ENCODE peak calls at places on chromosomes 1 and 21, in seven cellular contexts. I, N, S, Y, V, M and J are unnamed samples.

GRCh38 chr1:11272544-11272841 is 505 bp upstream of the UBIAD1 start:
- DNase-seq in I (no peak), N (no peak), S (no peak), Y (no peak), V (no peak), M (no peak), J (no peak)

GRCh38 chr1:231663211-231663792 is 36.7 kb downstream of the DISC1 start:
- DNase-seq in I (no peak), N (no peak), S (no peak), Y (peak), V (peak), M (peak), J (no peak)

GRCh38 chr21:32096411-32096810 is 182.4 kb downstream of the MIS18A start:
- DNase-seq in I (peak), N (peak), S (peak), Y (no peak), V (peak), M (no peak), J (peak)

GRCh38 chr1:113256348-113256729 is 134.0 kb upstream of the MAGI3 start:
- DNase-seq in I (no peak), N (no peak), S (no peak), Y (no peak), V (peak), M (no peak), J (no peak)

GRCh38 chr1:181094813-181095212 is 6.3 kb downstream of the IER5 start:
- DNase-seq in I (no peak), N (no peak), S (peak), Y (peak), V (peak), M (peak), J (no peak)

GRCh38 chr1:166884040-166884642 is 8.1 kb upstream of the TADA1 start:
- DNase-seq in I (peak), N (peak), S (peak), Y (peak), V (peak), M (peak), J (peak)

GRCh38 chr1:210250998-210251679 is 18.5 kb downstream of the SERTAD4 start:
- DNase-seq in I (peak), N (peak), S (peak), Y (peak), V (peak), M (no peak), J (peak)

GRCh38 chr1:58818075-58818474 is 34.2 kb upstream of the JUN start:
- DNase-seq in I (no peak), N (no peak), S (no peak), Y (peak), V (no peak), M (peak), J (no peak)

GRCh38 chr1:203534526-203534925 is 40.6 kb downstream of the OPTC start:
- DNase-seq in I (no peak), N (no peak), S (no peak), Y (peak), V (peak), M (peak), J (no peak)

GRCh38 chr1:156337052-156337887 is 822 bp downstream of the CCT3 start:
- DNase-seq in I (no peak), N (no peak), S (no peak), Y (peak), V (peak), M (peak), J (no peak)

GRCh38 chr1:203690730-203691129 is 64.1 kb downstream of the ATP2B4 start:
- DNase-seq in I (no peak), N (peak), S (peak), Y (no peak), V (peak), M (no peak), J (no peak)

GRCh38 chr1:17711962-17712361 is 43.2 kb upstream of the ACTL8 start:
- DNase-seq in I (no peak), N (no peak), S (no peak), Y (no peak), V (no peak), M (no peak), J (no peak)

GRCh38 chr1:119917304-119918055 is 21.2 kb upstream of the ADAM30 start:
- DNase-seq in I (no peak), N (no peak), S (no peak), Y (no peak), V (no peak), M (no peak), J (no peak)

GRCh38 chr1:231106347-231106746 is 55.5 kb upstream of the TRIM67 start:
- DNase-seq in I (no peak), N (no peak), S (no peak), Y (peak), V (no peak), M (peak), J (no peak)

GRCh38 chr1:5826601-5827000 is 165.6 kb downstream of the NPHP4 start:
- DNase-seq in I (no peak), N (no peak), S (no peak), Y (no peak), V (no peak), M (no peak), J (no peak)

GRCh38 chr1:43651188-43651587 is 1.2 kb downstream of the KDM4A start:
- DNase-seq in I (no peak), N (no peak), S (no peak), Y (peak), V (no peak), M (no peak), J (no peak)

GRCh38 chr1:43645461-43645860 is 4.5 kb upstream of the KDM4A start:
- DNase-seq in I (no peak), N (no peak), S (no peak), Y (no peak), V (no peak), M (no peak), J (no peak)

GRCh38 chr1:43650306-43650941 is 475 bp downstream of the KDM4A start:
- DNase-seq in I (peak), N (peak), S (peak), Y (peak), V (peak), M (peak), J (peak)

GRCh38 chr1:43651922-43652321 is 2.0 kb downstream of the KDM4A start:
- DNase-seq in I (no peak), N (no peak), S (no peak), Y (peak), V (no peak), M (no peak), J (no peak)

GRCh38 chr1:43648448-43648847 is 1.5 kb upstream of the KDM4A start:
- DNase-seq in I (no peak), N (no peak), S (no peak), Y (no peak), V (peak), M (no peak), J (no peak)
- H3K27ac ChIP-seq in I (no peak), N (no peak), S (no peak), Y (no peak), V (no peak), M (no peak), J (no peak)

GRCh38 chr1:57600424-57600823 is 176.6 kb upstream of the DAB1 start:
- DNase-seq in I (peak), N (peak), S (peak), Y (no peak), V (no peak), M (no peak), J (no peak)
- H4K8ac ChIP-seq in I (no peak), N (no peak), S (no peak), Y (no peak), V (no peak), M (no peak), J (no peak)

GRCh38 chr1:53889304-53890298 is at the start of gene YIPF1:
- DNase-seq in I (peak), N (peak), S (peak), Y (peak), V (peak), M (peak), J (peak)

GRCh38 chr1:53891678-53892077 is 2.1 kb upstream of the YIPF1 start:
- DNase-seq in I (no peak), N (no peak), S (no peak), Y (no peak), V (no peak), M (no peak), J (no peak)

GRCh38 chr1:53888716-53889115 is 881 bp downstream of the YIPF1 start:
- DNase-seq in I (no peak), N (no peak), S (no peak), Y (no peak), V (no peak), M (no peak), J (no peak)

GRCh38 chr1:53891021-53891420 is 1.4 kb upstream of the YIPF1 start:
- DNase-seq in I (no peak), N (no peak), S (no peak), Y (no peak), V (no peak), M (no peak), J (no peak)

GRCh38 chr1:53890522-53890941 is 935 bp upstream of the YIPF1 start:
- DNase-seq in I (no peak), N (no peak), S (no peak), Y (no peak), V (peak), M (no peak), J (no peak)
- H3K27ac ChIP-seq in I (no peak), N (no peak), S (no peak), Y (no peak), V (no peak), M (no peak), J (no peak)

DNA sequence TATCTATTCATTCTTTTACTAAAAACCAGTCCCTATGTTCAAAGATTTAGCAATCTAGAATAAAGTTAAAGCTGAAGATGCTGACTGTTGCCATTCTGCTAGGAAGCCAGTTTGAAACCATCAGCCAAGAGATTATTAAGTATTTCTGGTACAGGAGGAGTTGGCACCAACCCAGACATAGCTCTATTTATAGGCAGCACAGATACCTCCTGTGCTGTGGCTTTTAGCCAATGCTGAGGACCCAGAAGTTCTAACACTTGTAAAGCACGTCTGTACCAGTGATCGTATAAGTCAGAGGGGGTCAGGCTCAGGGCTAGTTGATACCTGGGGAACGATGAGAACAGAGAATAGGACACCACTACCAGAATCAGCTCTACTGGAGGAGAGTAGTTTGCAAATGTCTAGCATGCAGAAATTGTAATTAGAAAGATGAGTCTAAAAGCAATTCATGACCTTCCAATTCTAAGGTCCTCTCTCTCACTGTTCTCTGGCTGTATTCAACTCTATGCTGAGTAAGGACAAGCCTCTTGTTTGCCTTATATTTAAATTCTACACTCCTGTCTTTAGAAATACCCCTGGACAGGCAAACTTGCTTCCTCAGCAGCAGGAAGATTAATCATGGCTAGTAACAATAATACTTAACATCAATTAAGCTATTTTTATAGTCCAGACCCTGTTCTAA is 96.8 kb upstream of the PALMD start:
- DNase-seq in I (no peak), N (no peak), S (no peak), Y (peak), V (no peak), M (peak), J (no peak)
- H4K8ac ChIP-seq in I (no peak), N (no peak), S (no peak), Y (no peak), V (no peak), M (no peak), J (no peak)

GRCh38 chr21:40595806-40596205 is 251.2 kb downstream of the DSCAM start:
- DNase-seq in I (no peak), N (no peak), S (no peak), Y (no peak), V (no peak), M (no peak), J (no peak)
- H3K27ac ChIP-seq in I (no peak), N (no peak), S (no peak), Y (no peak), V (no peak), M (no peak), J (no peak)

GRCh38 chr1:234537236-234537635 is 58.3 kb upstream of the TARBP1 start:
- DNase-seq in I (no peak), N (no peak), S (no peak), Y (no peak), V (no peak), M (no peak), J (no peak)
- H4K8ac ChIP-seq in I (no peak), N (no peak), S (no peak), Y (no peak), V (no peak), M (no peak), J (no peak)

DNA sequence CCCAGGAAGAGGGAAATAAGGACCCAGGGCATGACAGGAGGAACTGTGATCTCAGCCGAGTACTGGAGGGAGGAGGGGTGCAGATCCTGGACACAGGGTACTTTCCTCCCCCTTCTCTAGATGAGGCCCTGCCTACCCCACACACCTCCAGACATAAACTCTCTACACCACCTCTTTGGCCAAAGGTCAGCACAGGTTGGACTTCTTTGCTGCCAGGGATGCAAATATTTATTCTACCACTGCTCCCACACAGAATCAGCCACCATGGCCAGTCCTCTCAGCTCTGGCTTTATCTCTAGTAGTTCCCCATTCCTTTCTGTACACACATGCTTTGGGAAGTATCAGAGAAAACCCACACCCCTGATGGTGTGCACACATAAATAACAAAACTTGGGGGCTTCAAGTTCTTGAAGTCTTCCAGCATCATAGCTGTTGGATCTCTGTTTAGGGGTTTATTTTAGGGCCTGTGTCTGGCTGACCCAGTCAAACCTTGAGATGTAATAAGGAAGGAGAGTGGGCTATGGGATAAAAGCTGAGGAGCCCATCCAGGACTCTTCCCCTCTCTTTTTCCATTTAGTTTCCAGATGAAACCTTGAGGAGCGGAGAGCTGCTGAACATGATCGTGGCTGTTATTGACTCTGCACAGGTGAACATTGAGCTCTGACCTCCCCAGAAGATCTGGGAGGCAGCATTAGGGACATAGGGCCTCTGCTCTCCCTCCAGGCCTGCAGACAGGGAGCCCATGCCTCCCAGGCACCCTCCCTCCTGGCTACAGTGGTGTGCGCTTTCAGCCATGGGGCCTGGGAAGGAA is 6.7 kb upstream of the SLC27A3 start:
- DNase-seq in I (no peak), N (no peak), S (no peak), Y (no peak), V (no peak), M (no peak), J (no peak)
- H3K27ac ChIP-seq in I (no peak), N (no peak), S (no peak), Y (no peak), V (no peak), M (no peak), J (no peak)

GRCh38 chr1:103457856-103458255 is 67.6 kb upstream of the RNPC3 start:
- DNase-seq in I (no peak), N (peak), S (peak), Y (no peak), V (no peak), M (no peak), J (peak)

GRCh38 chr1:103461171-103462105 is 64.1 kb upstream of the RNPC3 start:
- DNase-seq in I (no peak), N (no peak), S (peak), Y (peak), V (peak), M (peak), J (no peak)

GRCh38 chr1:103460496-103460895 is 65.0 kb upstream of the RNPC3 start:
- DNase-seq in I (no peak), N (no peak), S (no peak), Y (no peak), V (no peak), M (no peak), J (peak)

DNA sequence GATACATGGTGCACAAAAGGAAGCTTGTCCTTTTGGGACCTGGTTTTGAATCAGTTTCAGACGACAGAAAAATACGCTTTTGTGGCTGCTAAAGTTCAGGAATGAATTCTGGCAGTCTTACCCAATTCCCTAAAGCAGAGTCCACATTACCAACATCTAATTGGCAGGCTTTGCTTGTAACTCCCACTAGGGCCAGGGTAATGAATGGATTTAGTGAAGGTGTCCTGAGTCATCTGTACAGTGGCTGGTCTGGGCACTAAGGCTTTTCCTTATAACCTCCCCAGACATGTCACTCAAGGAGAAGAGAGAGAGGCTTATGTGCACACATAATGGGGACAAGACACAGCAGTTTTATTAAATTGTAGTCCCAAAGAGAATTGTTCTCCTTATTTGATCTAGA is 66.1 kb upstream of the RNPC3 start:
- DNase-seq in I (no peak), N (no peak), S (no peak), Y (no peak), V (no peak), M (no peak), J (no peak)
- H4K8ac ChIP-seq in I (no peak), N (no peak), S (no peak), Y (no peak), V (no peak), M (no peak), J (no peak)